ENCODE peak calls at places on chromosome 2, in eight cellular contexts. A is cardiac muscle cell; Y is tibial nerve; I is AG10803; T is keratinocyte; X is CD8-positive, alpha-beta T cell; D is tibial artery; C is kidney epithelial cell. Z is an unnamed sample.

GRCh38 chr2:239947361-239948045 is 77.6 kb downstream of the NDUFA10 start:
- DNase-seq in A (no peak), Y (no peak), I (no peak), T (no peak), X (no peak), D (peak; percentile 18), C (no peak), Z (peak; percentile 31)

GRCh38 chr2:159226059-159226461 is 60.4 kb downstream of the WDSUB1 start:
- DNase-seq in A (no peak), Y (no peak), I (peak; percentile 25), T (no peak), X (no peak), D (no peak), C (peak; percentile 31), Z (no peak)

GRCh38 chr2:187371221-187371620 is 76.8 kb downstream of the CALCRL start:
- DNase-seq in A (no peak), Y (no peak), I (no peak), T (no peak), X (no peak), D (no peak), C (no peak), Z (no peak)

GRCh38 chr2:208183937-208184336 is 5.9 kb downstream of the C2orf80 start:
- DNase-seq in A (no peak), Y (no peak), I (no peak), T (no peak), X (no peak), D (no peak), C (no peak), Z (no peak)

GRCh38 chr2:100744589-100744988 is 75.3 kb upstream of the NPAS2 start:
- DNase-seq in A (no peak), Y (no peak), I (no peak), T (no peak), X (no peak), D (no peak), C (peak; percentile 41), Z (no peak)

GRCh38 chr2:168697668-168698121 is 104.7 kb upstream of the NOSTRIN start:
- DNase-seq in A (no peak), Y (no peak), I (peak; percentile 10), T (no peak), X (no peak), D (no peak), C (no peak), Z (no peak)

GRCh38 chr2:8534386-8534728 is 147.5 kb upstream of the ID2 start:
- DNase-seq in A (no peak), Y (peak; percentile 37), I (no peak), T (no peak), X (no peak), D (peak; percentile 52), C (no peak), Z (no peak)

GRCh38 chr2:122859260-122859659 is 1103.8 kb downstream of the TSN start:
- DNase-seq in A (no peak), Y (no peak), I (no peak), T (no peak), X (no peak), D (no peak), C (no peak), Z (no peak)

GRCh38 chr2:19068206-19068605 is 290.2 kb downstream of the OSR1 start:
- DNase-seq in A (no peak), Y (no peak), I (no peak), T (no peak), X (no peak), D (no peak), C (no peak), Z (no peak)

GRCh38 chr2:5766621-5767020 is 74.4 kb downstream of the SOX11 start:
- DNase-seq in A (no peak), Y (no peak), I (peak; percentile 39), T (no peak), X (no peak), D (no peak), C (no peak), Z (no peak)

GRCh38 chr2:201779996-201780673 is 598 bp downstream of the ALS2 start:
- DNase-seq in A (no peak), Y (peak; percentile 25), I (peak; percentile 11), T (no peak), X (no peak), D (peak; percentile 35), C (no peak), Z (no peak)

GRCh38 chr2:39218401-39218800 is 25.4 kb downstream of the CDKL4 start:
- DNase-seq in A (no peak), Y (no peak), I (no peak), T (no peak), X (no peak), D (no peak), C (no peak), Z (no peak)

DNA sequence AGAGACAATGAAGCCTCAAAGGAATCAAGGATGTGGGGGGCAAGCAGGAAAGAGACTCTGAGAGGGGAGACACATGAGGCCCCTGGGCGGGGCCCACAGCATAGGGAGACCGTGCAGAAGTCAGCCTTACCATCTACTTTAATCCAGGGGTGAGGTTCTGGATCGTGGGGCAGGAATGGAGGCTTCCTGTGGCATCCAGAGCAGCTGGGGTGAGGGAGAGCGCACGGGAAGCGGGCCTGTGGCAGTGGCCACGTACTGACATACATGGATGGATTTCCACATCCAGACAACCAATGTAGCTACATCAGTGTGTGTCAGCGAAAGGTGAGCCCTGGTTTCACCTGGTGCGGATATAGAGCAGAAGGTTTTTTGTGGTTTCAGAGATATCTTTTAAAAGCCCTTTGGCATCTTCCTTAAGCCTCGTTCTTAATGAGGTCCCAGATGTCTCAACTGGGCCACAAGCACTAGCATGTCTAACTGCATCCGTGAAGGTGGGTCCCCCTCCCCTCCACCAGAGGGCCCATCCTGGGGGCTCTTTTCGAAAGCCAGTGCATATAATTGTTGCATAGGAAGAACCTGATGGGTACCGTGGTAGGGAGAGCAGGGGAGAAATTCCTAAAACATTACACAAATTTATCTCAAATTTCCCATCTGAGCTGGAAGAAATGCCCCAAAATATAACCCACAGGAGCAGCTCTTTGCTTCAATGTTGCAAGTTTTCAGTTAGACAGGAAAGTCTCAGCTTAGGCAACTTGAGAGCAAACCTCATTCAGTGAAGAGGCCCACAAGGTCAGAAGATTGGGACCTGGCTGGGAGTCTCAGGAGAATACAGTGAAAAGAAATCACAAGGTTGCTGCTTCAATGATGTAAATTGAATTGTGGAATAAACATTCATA is 90.9 kb downstream of the SP3 start:
- DNase-seq in A (no peak), Y (no peak), I (no peak), T (no peak), X (no peak), D (no peak), C (no peak), Z (no peak)
- TF ChIP-seq CTCF in A (no peak), Y (no peak), I (no peak), T (no peak), X (no peak), D (no peak), C (no peak), Z (no peak)

DNA sequence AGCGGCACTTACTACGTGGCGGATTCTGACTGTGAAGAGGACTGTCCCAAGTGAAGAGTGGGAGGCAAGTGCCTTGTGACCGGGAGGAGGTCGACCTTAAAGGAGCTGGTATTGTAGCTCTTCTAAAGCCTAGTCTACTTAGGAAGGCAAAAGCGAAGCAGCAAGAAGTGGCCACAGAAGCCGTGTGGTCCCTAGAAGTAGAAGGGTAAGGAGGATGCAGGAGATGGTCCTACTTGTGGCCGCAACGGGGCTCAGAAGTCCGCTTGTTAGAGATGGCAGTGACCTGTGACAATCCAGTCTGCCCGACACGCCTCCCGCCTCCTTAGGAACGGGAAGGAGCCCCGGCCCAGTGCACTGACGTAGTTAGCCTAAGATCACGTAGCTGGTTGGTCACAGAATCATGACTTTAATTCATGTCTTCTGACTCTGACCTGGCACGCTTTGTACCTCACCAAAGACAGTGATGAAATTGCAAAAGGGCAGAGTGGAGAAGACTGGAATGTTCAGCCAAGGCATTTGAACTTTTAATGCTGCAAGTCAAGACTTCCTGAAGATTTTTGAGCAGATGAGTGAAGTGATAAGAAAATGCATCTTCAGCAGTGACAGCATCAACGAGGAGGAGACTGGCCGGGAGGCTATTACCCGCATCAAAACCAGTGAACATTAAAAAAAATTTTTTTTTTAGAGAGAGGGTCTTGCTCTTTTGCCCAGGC is 748 bp upstream of the EIF2AK3 start:
- DNase-seq in A (peak; percentile 89), Y (peak; percentile 94), I (peak; percentile 97), T (no peak), X (peak; percentile 53), D (peak; percentile 97), C (peak; percentile 94), Z (peak; percentile 80)
- TF ChIP-seq CTCF in A (no peak), Y (no peak), I (no peak), T (no peak), X (no peak), D (no peak), C (no peak), Z (no peak)

GRCh38 chr2:144151877-144152276 is 368.0 kb downstream of the ZEB2 start:
- DNase-seq in A (no peak), Y (no peak), I (no peak), T (no peak), X (no peak), D (no peak), C (no peak), Z (no peak)

GRCh38 chr2:144154205-144154604 is 365.7 kb downstream of the ZEB2 start:
- DNase-seq in A (no peak), Y (no peak), I (peak; percentile 16), T (no peak), X (no peak), D (no peak), C (no peak), Z (no peak)

GRCh38 chr2:144152817-144153271 is 367.1 kb downstream of the ZEB2 start:
- DNase-seq in A (no peak), Y (no peak), I (peak; percentile 36), T (no peak), X (no peak), D (no peak), C (no peak), Z (no peak)

GRCh38 chr2:144147356-144147755 is 372.6 kb downstream of the ZEB2 start:
- DNase-seq in A (no peak), Y (no peak), I (peak; percentile 9), T (no peak), X (no peak), D (no peak), C (no peak), Z (no peak)

GRCh38 chr2:144151405-144151804 is 368.5 kb downstream of the ZEB2 start:
- DNase-seq in A (no peak), Y (no peak), I (no peak), T (no peak), X (no peak), D (no peak), C (no peak), Z (no peak)
- TF ChIP-seq CTCF in A (no peak), Y (no peak), I (no peak), T (no peak), X (no peak), D (no peak), C (no peak), Z (no peak)

DNA sequence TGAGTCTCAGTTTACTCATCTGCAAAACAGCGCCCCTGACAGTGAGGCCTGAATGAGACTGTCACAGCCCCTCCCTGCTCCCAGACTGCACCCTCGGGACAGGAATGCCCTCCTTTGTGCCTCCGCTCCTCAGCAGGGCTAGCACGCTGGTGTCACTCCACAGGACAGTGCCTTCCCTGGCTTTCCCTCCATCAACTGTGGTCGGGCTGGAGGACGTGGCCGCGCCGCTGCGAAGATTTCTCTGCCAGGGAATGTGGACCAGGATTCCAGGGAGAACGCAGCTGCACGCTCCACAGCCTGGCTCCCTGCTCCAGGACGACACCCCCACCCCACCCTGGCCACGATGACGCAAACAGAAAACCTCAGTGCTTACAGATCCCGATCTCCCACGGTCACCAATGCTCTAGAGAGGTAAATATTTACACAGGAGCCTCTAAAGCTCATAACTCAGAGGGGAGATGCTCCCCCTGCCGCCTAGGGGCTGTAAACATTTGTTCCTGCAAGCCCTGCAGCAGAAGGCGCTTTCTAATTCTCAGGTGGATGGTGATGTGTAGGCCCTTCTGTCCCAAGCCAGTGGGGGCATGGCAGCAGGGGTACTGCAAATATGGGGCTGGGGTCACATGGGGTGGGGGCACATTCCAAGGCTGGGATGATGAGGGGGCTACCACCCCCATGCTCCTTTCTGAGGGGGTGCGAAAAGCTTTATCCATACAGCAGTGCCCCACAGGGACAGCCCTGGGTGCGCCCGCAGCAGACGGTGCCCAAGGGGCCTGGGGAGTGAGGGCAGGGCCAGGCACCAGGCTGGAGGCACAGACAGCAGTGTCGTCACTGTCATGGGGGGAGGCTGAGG is 12.4 kb downstream of the HS6ST1 start:
- DNase-seq in A (peak; percentile 27), Y (peak; percentile 49), I (peak; percentile 99), T (peak; percentile 61), X (no peak), D (no peak), C (peak; percentile 83), Z (peak; percentile 54)
- TF ChIP-seq CTCF in A (peak; percentile 38), Y (peak; percentile 24), I (peak; percentile 60), T (peak; percentile 18), X (no peak), D (no peak), C (peak; percentile 60), Z (peak; percentile 28)

Z was measured in nephron progenitor cell.